ENCODE peak calls at places on chromosomes 16 and 17, in eight cellular contexts. L, A, K, M, H, U, C and R are unnamed samples.

GRCh38 chr16:85390511-85391174 is 222.5 kb upstream of the GSE1 start:
- DNase-seq in H (no peak), C (peak; percentile 87), M (peak; percentile 90), K (peak; percentile 89), U (peak; percentile 100), L (peak; percentile 89), A (peak; percentile 90), R (peak; percentile 16)

GRCh38 chr17:72380120-72380519 is 259.3 kb downstream of the SOX9 start:
- DNase-seq in A (no peak), H (no peak), M (no peak), L (no peak), C (no peak), K (peak; percentile 39), U (peak; percentile 18), R (no peak)

GRCh38 chr17:31408586-31408985 is 17.1 kb downstream of the RAB11FIP4 start:
- DNase-seq in U (no peak), K (no peak), A (no peak), C (no peak), L (no peak), H (no peak), M (no peak), R (no peak)

GRCh38 chr17:13346996-13347762 is 254.6 kb downstream of the HS3ST3A1 start:
- DNase-seq in L (peak; percentile 95), A (peak; percentile 92), C (no peak), H (no peak), K (peak; percentile 99), U (no peak), M (peak; percentile 97), R (no peak)

GRCh38 chr17:60526726-60527125 is 684 bp upstream of the APPBP2 start:
- DNase-seq in L (no peak), A (peak; percentile 3), U (peak; percentile 71), C (no peak), K (peak; percentile 29), M (no peak), H (no peak), R (no peak)

GRCh38 chr17:28151001-28151400 is 108.5 kb downstream of the NLK start:
- DNase-seq in M (no peak), U (no peak), A (no peak), C (no peak), K (no peak), H (peak; percentile 40), L (no peak), R (no peak)

GRCh38 chr16:287298-287811 is 4.4 kb downstream of the PDIA2 start:
- DNase-seq in K (no peak), H (peak; percentile 66), A (no peak), M (no peak), U (peak; percentile 90), L (no peak), C (no peak), R (no peak)

GRCh38 chr17:3972281-3972731 is 8.1 kb upstream of the ATP2A3 start:
- DNase-seq in A (no peak), U (peak; percentile 10), C (no peak), L (no peak), H (peak; percentile 63), M (no peak), K (no peak), R (no peak)

GRCh38 chr16:66741131-66741900 is 10.1 kb downstream of the DYNC1LI2 start:
- DNase-seq in M (peak; percentile 89), U (peak; percentile 96), H (no peak), L (peak; percentile 75), C (peak; percentile 95), A (peak; percentile 88), K (peak; percentile 91), R (peak; percentile 57)

GRCh38 chr17:33019161-33019560 is 27.5 kb downstream of the SPACA3 start:
- DNase-seq in U (no peak), M (no peak), C (no peak), A (no peak), L (no peak), K (no peak), H (no peak), R (no peak)

GRCh38 chr17:17849147-17849820 is 12.5 kb upstream of the SREBF1 start:
- DNase-seq in L (no peak), H (peak; percentile 58), U (peak; percentile 92), M (peak; percentile 43), C (peak; percentile 66), K (peak; percentile 82), A (no peak), R (no peak)

GRCh38 chr17:33291248-33292183 is 1.6 kb downstream of the ASIC2 start:
- DNase-seq in C (peak; percentile 51), M (no peak), U (no peak), L (peak; percentile 31), H (no peak), K (peak; percentile 28), A (no peak), R (no peak)

GRCh38 chr16:80947708-80948615 is 58.7 kb downstream of the CMC2 start:
- DNase-seq in M (no peak), A (peak; percentile 61), U (no peak), K (no peak), H (no peak), C (no peak), L (peak; percentile 16), R (no peak)

DNA sequence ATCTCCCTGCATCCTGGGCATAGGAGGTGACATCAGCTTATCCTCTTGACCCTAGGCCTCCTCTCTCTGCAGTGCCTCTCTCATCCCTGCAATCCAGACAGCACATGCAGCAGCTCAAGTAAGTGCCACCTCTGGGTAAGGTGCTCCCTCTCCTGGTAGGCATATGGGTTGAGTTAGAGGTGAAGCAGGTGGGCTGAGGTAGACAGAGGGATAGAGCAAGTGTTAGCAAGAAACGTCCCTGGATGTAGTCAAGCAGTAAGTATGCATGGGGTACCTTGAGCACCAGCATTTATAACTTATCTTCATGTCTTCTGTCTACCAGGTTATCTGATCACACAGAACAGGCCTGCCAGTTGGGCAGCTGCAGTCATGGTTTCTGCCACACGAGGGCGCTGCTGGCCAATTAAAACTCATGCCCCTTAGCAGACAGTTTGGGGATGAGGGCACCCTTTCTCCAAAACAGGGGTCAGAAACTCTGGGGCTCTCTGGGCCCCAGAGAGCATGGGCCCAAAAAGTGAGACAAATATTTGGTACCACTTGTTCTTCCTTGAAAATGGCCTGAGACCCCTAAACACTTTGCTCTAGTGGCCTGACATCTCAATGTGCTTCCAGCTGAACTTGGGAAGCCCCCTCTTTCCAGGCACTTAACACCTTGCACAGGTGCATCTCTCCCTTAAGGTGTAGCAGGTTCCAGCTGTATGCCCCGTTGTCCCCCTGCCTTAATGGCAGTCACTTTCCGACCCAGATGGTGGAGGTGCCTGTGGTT is 59.8 kb downstream of the NEUROD2 start:
- DNase-seq in M (peak; percentile 45), U (peak; percentile 89), H (peak; percentile 90), C (peak; percentile 87), K (peak; percentile 40), A (peak; percentile 44), L (peak; percentile 34), R (no peak)
- H3K4me3 ChIP-seq in M (no peak overlapping the region), U (no peak overlapping the region), H (no peak overlapping the region), C (no peak overlapping the region), K (no peak overlapping the region), A (no peak overlapping the region), L (no peak overlapping the region), R (no peak overlapping the region)

GRCh38 chr16:14307059-14307531 is 236.0 kb downstream of the MRTFB start:
- DNase-seq in H (peak; percentile 81), M (no peak), C (no peak), A (no peak), U (peak; percentile 51), L (no peak), K (no peak), R (no peak)
- H3K4me3 ChIP-seq in H (peak overlapping the region; percentile 96), M (no peak overlapping the region), C (no peak overlapping the region), A (no peak overlapping the region), U (peak overlapping the region; percentile 15), L (no peak overlapping the region), K (no peak overlapping the region), R (no peak overlapping the region)

GRCh38 chr16:3012828-3013420 is at the start of gene CLDN9:
- DNase-seq in C (peak; percentile 63), M (no peak), H (no peak), K (no peak), A (no peak), L (no peak), U (peak; percentile 87), R (no peak)

GRCh38 chr16:3010510-3010909 is 2.2 kb upstream of the CLDN9 start:
- DNase-seq in M (no peak), L (no peak), H (no peak), A (no peak), U (no peak), C (no peak), K (no peak), R (no peak)

GRCh38 chr16:3013491-3013951 is 798 bp downstream of the CLDN9 start:
- DNase-seq in L (no peak), K (no peak), M (no peak), H (no peak), U (no peak), C (no peak), A (no peak), R (no peak)

GRCh38 chr16:3013998-3014690 is 1.4 kb downstream of the CLDN9 start:
- DNase-seq in L (no peak), C (no peak), H (no peak), U (no peak), K (no peak), M (no peak), A (no peak), R (no peak)

DNA sequence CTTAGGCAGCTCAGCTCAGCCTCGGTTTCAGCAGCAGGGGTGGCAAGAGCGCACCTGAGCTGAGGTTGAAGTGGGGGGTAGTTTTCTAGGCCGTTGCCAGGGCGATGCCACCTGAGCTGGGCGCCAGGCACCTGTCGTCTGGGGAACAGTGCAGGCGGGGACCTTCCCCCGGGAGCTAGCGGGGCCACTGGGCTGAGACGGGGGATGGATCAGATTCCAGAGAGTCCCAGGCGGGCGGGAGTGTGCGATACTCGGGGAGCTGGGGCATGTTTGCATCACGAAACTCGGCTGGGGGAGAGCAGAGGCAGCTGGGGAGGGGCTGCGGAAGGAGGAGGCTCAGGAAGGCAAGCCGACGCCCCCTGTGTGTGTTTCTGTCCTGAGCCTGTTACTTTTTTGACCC is 477 bp upstream of the CLDN9 start:
- DNase-seq in U (peak; percentile 89), L (no peak), M (no peak), C (no peak), A (no peak), H (no peak), K (no peak), R (no peak)
- H3K4me3 ChIP-seq in U (no peak overlapping the region), L (no peak overlapping the region), M (no peak overlapping the region), C (no peak overlapping the region), A (no peak overlapping the region), H (no peak overlapping the region), K (no peak overlapping the region), R (no peak overlapping the region)

GRCh38 chr17:78127888-78128615 is 503 bp downstream of the TMC6 start:
- DNase-seq in L (peak; percentile 40), C (no peak), H (peak; percentile 78), M (no peak), K (no peak), A (no peak), U (peak; percentile 88), R (no peak)

GRCh38 chr17:78128616-78129384 is at the start of gene TMC6:
- DNase-seq in U (peak; percentile 92), K (no peak), H (peak; percentile 94), C (peak; percentile 78), M (no peak), L (peak; percentile 46), A (no peak), R (no peak)

GRCh38 chr17:78130439-78131101 is at the start of gene TMC8:
- DNase-seq in A (no peak), C (no peak), L (no peak), U (peak; percentile 91), K (no peak), H (peak; percentile 95), M (no peak), R (no peak)

GRCh38 chr17:78130080-78130438 is 512 bp upstream of the TMC8 start:
- DNase-seq in C (no peak), H (peak; percentile 70), U (peak; percentile 88), K (no peak), M (no peak), A (no peak), L (no peak), R (no peak)

GRCh38 chr17:78129385-78130079 is 977 bp upstream of the TMC6 start:
- DNase-seq in L (no peak), K (no peak), H (peak; percentile 79), M (no peak), C (no peak), A (no peak), U (peak; percentile 89), R (no peak)
- H3K4me3 ChIP-seq in L (no peak overlapping the region), K (no peak overlapping the region), H (peak overlapping the region; percentile 88), M (no peak overlapping the region), C (no peak overlapping the region), A (no peak overlapping the region), U (no peak overlapping the region), R (no peak overlapping the region)